ENCODE peak calls at places on chromosomes 1 and 21, in seven cellular contexts. T is HFFc6, M is SK-N-SH, Z is GM12864, B is fibroblast of lung, F is glutamatergic neuron, L is A549. X is an unnamed sample.

GRCh38 chr21:46116189-46116845 is 18.4 kb downstream of the COL6A2 start:
- DNase-seq in T (no peak), B (no peak), Z (no peak), L (no peak), M (peak; percentile 20), F (peak; percentile 17), X (no peak)

GRCh38 chr1:183553769-183554168 is 36.5 kb downstream of the NCF2 start:
- DNase-seq in F (no peak), M (no peak), Z (no peak), T (no peak), B (no peak), L (no peak), X (no peak)

GRCh38 chr1:154502066-154502741 is at the start of the genes SHE and TDRD10:
- DNase-seq in M (peak; percentile 75), F (peak; percentile 40), B (no peak), L (no peak), T (no peak), Z (no peak), X (no peak)

GRCh38 chr1:37636435-37636834 is 1.7 kb upstream of the RSPO1 start:
- DNase-seq in T (no peak), B (no peak), M (no peak), Z (no peak), L (no peak), F (no peak), X (no peak)

GRCh38 chr1:34684246-34684645 is 70.6 kb upstream of the GJB5 start:
- DNase-seq in M (no peak), Z (no peak), B (no peak), L (no peak), F (no peak), T (no peak), X (no peak)

GRCh38 chr1:161933592-161934277 is 89.9 kb downstream of the OLFML2B start:
- DNase-seq in T (no peak), Z (no peak), B (no peak), M (no peak), F (no peak), L (no peak), X (no peak)

GRCh38 chr1:56644941-56645662 is at the start of gene PRKAA2:
- DNase-seq in T (no peak), L (peak; percentile 42), M (peak; percentile 91), F (peak; percentile 79), Z (no peak), B (peak; percentile 14), X (no peak)

GRCh38 chr1:58104960-58105359 is 441.6 kb downstream of the OMA1 start:
- DNase-seq in F (no peak), T (no peak), M (no peak), L (no peak), B (no peak), Z (peak; percentile 26), X (no peak)

GRCh38 chr1:157092831-157093230 is 6.8 kb downstream of the ETV3L start:
- DNase-seq in L (no peak), B (peak; percentile 81), F (no peak), Z (no peak), M (no peak), T (no peak), X (no peak)

GRCh38 chr1:16162163-16162822 is 6.4 kb upstream of the EPHA2 start:
- DNase-seq in M (no peak), L (no peak), T (no peak), F (no peak), B (no peak), Z (no peak), X (no peak)

GRCh38 chr1:184838374-184838995 is 83.8 kb upstream of the EDEM3 start:
- DNase-seq in F (no peak), M (peak; percentile 9), L (peak; percentile 48), T (peak; percentile 97), Z (no peak), B (peak; percentile 90), X (peak; percentile 94)

GRCh38 chr1:222928212-222928611 is 113.4 kb downstream of the DISP1 start:
- DNase-seq in B (peak; percentile 59), L (peak; percentile 18), M (peak; percentile 44), T (peak; percentile 42), F (peak; percentile 66), Z (no peak), X (peak; percentile 63)

GRCh38 chr1:112956503-112957132 is 622 bp upstream of the SLC16A1 start:
- DNase-seq in M (no peak), T (peak; percentile 22), Z (no peak), F (no peak), L (no peak), B (no peak), X (no peak)

GRCh38 chr1:54371936-54372385 is 34.2 kb downstream of the SSBP3 start:
- DNase-seq in T (no peak), Z (no peak), B (no peak), L (no peak), M (no peak), F (no peak), X (no peak)

GRCh38 chr1:25702101-25702775 is 85.6 kb downstream of the MAN1C1 start:
- DNase-seq in F (no peak), B (no peak), Z (no peak), T (peak; percentile 23), M (no peak), L (no peak), X (no peak)

GRCh38 chr1:111604931-111605330 is 14.7 kb upstream of the RAP1A start:
- DNase-seq in B (peak; percentile 21), L (no peak), F (no peak), T (peak; percentile 70), M (no peak), Z (no peak), X (peak; percentile 87)

GRCh38 chr1:210709694-210710093 is 381.0 kb downstream of the HHAT start:
- DNase-seq in F (no peak), Z (no peak), M (no peak), T (peak; percentile 24), L (no peak), B (no peak), X (peak; percentile 65)

GRCh38 chr1:32724678-32725594 is 22.4 kb upstream of the SYNC start:
- DNase-seq in T (peak; percentile 85), Z (no peak), F (no peak), L (peak; percentile 92), M (peak; percentile 51), B (peak; percentile 93), X (peak; percentile 93)

DNA sequence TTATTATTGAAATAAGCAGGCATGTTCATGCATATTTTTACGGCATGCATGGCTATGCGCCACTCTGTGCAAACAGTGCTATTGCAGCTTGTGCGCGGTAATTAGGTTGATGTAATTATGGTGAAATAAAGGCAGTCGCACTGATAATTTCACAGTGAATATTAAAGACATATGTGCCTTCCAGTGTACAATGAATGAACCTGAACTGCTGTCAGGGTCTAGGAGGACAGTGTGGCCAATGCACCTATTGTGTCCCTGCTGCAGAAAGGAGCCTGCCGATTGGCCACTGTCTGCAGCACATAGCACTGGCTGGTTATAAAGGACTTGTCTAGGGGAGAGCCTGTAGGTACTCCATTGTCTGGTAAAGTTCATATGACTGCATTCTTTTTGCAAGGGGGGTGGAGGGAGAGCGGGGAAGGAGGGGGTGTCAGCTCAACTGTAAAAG is 340.4 kb downstream of the USP25 start:
- DNase-seq in L (no peak), F (no peak), B (no peak), T (peak; percentile 22), M (peak; percentile 68), Z (no peak), X (no peak)
- TF ChIP-seq CTCF in L (no peak), F (no peak), B (no peak), T (peak; percentile 67), M (peak; percentile 21), Z (no peak), X (no peak)

DNA sequence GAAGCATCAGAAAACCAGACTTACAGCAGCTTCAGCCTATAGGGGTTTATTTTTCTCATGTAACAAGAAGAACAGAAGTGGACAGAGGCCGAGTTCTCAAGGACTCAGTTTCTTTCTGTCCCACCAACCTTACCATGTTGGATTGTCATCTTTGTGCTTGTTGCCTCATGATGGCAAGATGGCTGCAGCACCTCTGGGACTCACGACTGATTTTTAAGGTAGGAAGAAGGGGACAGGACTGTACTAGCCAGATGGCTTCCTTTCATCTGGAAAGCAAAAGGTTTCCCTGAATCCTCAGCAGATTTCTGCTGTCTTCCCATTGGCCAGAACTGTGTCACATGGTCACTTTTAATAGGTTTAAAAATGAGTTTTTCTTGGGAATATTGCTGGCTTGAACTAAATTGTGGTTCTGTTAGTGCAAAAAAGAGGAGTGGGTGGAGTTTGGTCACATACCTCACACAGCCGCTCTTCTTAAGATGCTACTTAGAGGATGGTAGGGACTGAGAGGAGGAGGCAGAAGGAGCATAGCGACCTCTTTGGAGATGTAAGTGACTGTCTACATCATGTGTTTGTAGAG is 48.1 kb upstream of the ENAH start:
- DNase-seq in T (no peak), F (no peak), B (no peak), L (no peak), M (no peak), Z (no peak), X (no peak)
- TF ChIP-seq CTCF in T (no peak), F (no peak), B (no peak), L (no peak), M (no peak), Z (no peak), X (no peak)

GRCh38 chr21:44876849-44877575 is 3.5 kb upstream of the PTTG1IP start:
- DNase-seq in M (no peak), L (no peak), B (no peak), Z (no peak), T (no peak), F (no peak), X (no peak)

GRCh38 chr21:44874240-44874496 is 678 bp upstream of the PTTG1IP start:
- DNase-seq in M (peak; percentile 45), T (no peak), Z (no peak), L (no peak), F (no peak), B (no peak), X (peak; percentile 6)

GRCh38 chr21:44874497-44875331 is 1.2 kb upstream of the PTTG1IP start:
- DNase-seq in F (peak; percentile 33), Z (no peak), T (no peak), L (no peak), B (no peak), M (no peak), X (peak; percentile 9)

GRCh38 chr21:44873356-44874239 is at the start of gene PTTG1IP:
- DNase-seq in L (peak; percentile 95), F (peak; percentile 100), T (peak; percentile 93), Z (peak; percentile 88), B (peak; percentile 97), M (peak; percentile 100), X (peak; percentile 85)

GRCh38 chr21:44875341-44875740 is 1.9 kb upstream of the PTTG1IP start:
- DNase-seq in M (no peak), Z (no peak), B (peak; percentile 69), L (peak; percentile 40), T (peak; percentile 41), F (no peak), X (peak; percentile 63)
- TF ChIP-seq CTCF in M (no peak), Z (no peak), B (no peak), L (no peak), T (peak; percentile 15), F (no peak), X (no peak)

DNA sequence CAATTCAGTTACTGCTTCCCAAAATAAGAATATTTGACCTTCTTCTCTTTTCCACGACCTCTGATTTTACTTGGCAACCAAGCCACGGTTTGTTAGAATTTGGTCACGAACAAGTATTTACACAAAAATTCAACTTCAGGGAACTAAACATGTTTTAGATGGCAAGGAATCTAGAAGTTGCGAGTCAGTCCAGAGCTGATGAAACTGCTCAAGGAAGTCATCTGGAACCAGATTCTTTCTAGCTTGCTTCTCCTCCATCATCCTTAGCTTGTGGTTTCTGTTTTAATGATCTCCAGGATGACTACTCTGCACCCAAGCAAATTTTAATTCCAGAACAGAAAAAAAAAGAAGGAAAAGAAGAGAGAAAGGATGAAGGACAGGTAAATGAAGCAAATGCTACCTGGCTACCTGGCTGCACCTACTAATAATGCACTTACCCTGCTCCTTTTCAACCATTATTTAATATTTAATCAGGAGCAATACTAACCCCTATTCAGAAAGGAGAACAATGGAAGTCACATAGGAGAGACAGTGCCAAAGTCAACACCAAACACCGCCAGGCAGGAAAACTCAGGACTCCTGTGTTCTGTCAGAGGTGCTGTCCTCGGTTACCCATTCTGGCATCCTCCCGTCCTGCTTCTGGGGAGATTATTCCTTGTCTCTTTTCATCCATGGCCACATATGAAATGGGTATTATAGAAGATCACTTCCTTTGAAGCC is 54.2 kb upstream of the RGS7 start:
- DNase-seq in L (no peak), T (peak; percentile 71), B (peak; percentile 51), F (no peak), M (no peak), Z (no peak), X (no peak)
- TF ChIP-seq CTCF in L (no peak), T (no peak), B (no peak), F (no peak), M (no peak), Z (no peak), X (no peak)

X was measured in bronchial epithelial cell.